ENCODE peak calls at places on chromosomes 13 and 19, in five cellular contexts. V is upper lobe of left lung, E is IMR-90, A is stomach, M is colonic mucosa. J is an unnamed sample.

GRCh38 chr13:40599146-40599545 is 67.3 kb downstream of the FOXO1 start:
- DNase-seq in E (no peak), M (no peak), A (no peak), V (no peak), J (no peak)

GRCh38 chr19:13214036-13214730 is 64.0 kb downstream of the IER2 start:
- DNase-seq in M (no peak), A (no peak), V (no peak), E (no peak), J (no peak)

GRCh38 chr19:1416014-1416841 is 8.8 kb downstream of the DAZAP1 start:
- DNase-seq in M (no peak), A (no peak), E (peak; percentile 31), V (peak; percentile 75), J (no peak)

GRCh38 chr13:40064723-40065122 is 409.3 kb downstream of the COG6 start:
- DNase-seq in V (no peak), E (peak; percentile 1), A (no peak), M (no peak), J (no peak)

GRCh38 chr19:17235618-17236413 is 9.8 kb downstream of the OCEL1 start:
- DNase-seq in A (peak; percentile 77), M (peak; percentile 68), V (peak; percentile 95), E (peak; percentile 76), J (peak; percentile 63)

GRCh38 chr13:23372264-23372905 is 61.1 kb downstream of the SACS start:
- DNase-seq in V (no peak), A (no peak), M (no peak), E (peak; percentile 87), J (no peak)

GRCh38 chr13:48155850-48156249 is 60.9 kb upstream of the MED4 start:
- DNase-seq in E (peak; percentile 33), A (no peak), M (no peak), V (no peak), J (peak; percentile 7)

GRCh38 chr13:113653264-113654174 is 4.5 kb downstream of the ATP4B start:
- DNase-seq in A (peak; percentile 24), E (no peak), M (no peak), V (peak; percentile 60), J (peak; percentile 22)

GRCh38 chr13:46386996-46387851 is at the start of gene RUBCNL:
- DNase-seq in A (no peak), E (no peak), V (peak; percentile 92), M (peak; percentile 81), J (no peak)

GRCh38 chr19:7267792-7268736 is 26.1 kb downstream of the INSR start:
- DNase-seq in V (no peak), M (peak; percentile 66), E (no peak), A (no peak), J (no peak)

GRCh38 chr13:22927008-22927393 is 253.8 kb upstream of the SGCG start:
- DNase-seq in E (no peak), A (no peak), V (no peak), M (no peak), J (no peak)

GRCh38 chr13:32125221-32125621 is 93.6 kb downstream of the FRY start:
- DNase-seq in E (peak; percentile 26), A (no peak), M (no peak), V (no peak), J (no peak)

GRCh38 chr19:7258042-7258839 is 36.0 kb downstream of the INSR start:
- DNase-seq in V (no peak), E (no peak), M (no peak), A (no peak), J (no peak)

GRCh38 chr19:29552454-29553280 is 26.9 kb downstream of the VSTM2B start:
- DNase-seq in E (no peak), M (no peak), V (no peak), A (peak; percentile 18), J (no peak)

GRCh38 chr13:100526299-100527030 is 62.1 kb downstream of the GGACT start:
- DNase-seq in V (no peak), M (no peak), A (no peak), E (no peak), J (no peak)

GRCh38 chr19:14381689-14382474 is 638 bp downstream of the ADGRE5 start:
- DNase-seq in V (no peak), A (peak; percentile 57), E (peak; percentile 20), M (peak; percentile 85), J (peak; percentile 57)

GRCh38 chr13:46721054-46721453 is 75.9 kb downstream of the ESD start:
- DNase-seq in M (peak; percentile 48), E (peak; percentile 53), V (no peak), A (peak; percentile 53), J (peak; percentile 31)

GRCh38 chr13:73056054-73056962 is 2.5 kb upstream of the KLF5 start:
- DNase-seq in E (peak; percentile 84), V (no peak), A (no peak), M (no peak), J (no peak)

GRCh38 chr13:97001641-97002040 is 7.4 kb upstream of the OXGR1 start:
- DNase-seq in E (no peak), V (no peak), A (no peak), M (no peak), J (no peak)

GRCh38 chr13:31767175-31767900 is 28.0 kb downstream of the RXFP2 start:
- DNase-seq in V (no peak), E (peak; percentile 84), A (no peak), M (no peak), J (no peak)

GRCh38 chr19:1211494-1212234 is 6.1 kb downstream of the STK11 start:
- DNase-seq in V (peak; percentile 74), A (peak; percentile 64), E (no peak), M (no peak), J (no peak)

GRCh38 chr19:43290568-43291359 is 21.4 kb upstream of the PSG9 start:
- DNase-seq in M (no peak), E (no peak), V (no peak), A (no peak), J (no peak)

GRCh38 chr19:371501-372160 is 27.0 kb upstream of the MIER2 start:
- DNase-seq in V (no peak), A (no peak), E (no peak), M (no peak), J (no peak)

GRCh38 chr13:73290844-73291243 is 232.0 kb downstream of the KLF5 start:
- DNase-seq in M (no peak), E (no peak), V (no peak), A (no peak), J (no peak)

GRCh38 chr13:46570273-46570672 is 17.3 kb downstream of the LRCH1 start:
- DNase-seq in V (no peak), M (no peak), A (no peak), E (no peak), J (no peak)

GRCh38 chr13:32116210-32116609 is 84.6 kb downstream of the FRY start:
- DNase-seq in M (no peak), V (no peak), A (no peak), E (no peak), J (no peak)

GRCh38 chr19:4723465-4724251 is at the start of gene DPP9:
- DNase-seq in E (peak; percentile 98), M (peak; percentile 97), V (peak; percentile 99), A (peak; percentile 97), J (peak; percentile 97)
- TF ChIP-seq CTCF in E (peak; percentile 43), M (peak; percentile 14), V (peak; percentile 69), A (no peak), J (no peak)

GRCh38 chr19:39202998-39203355 is 1.1 kb downstream of the SYCN start:
- DNase-seq in A (no peak), V (no peak), M (no peak), E (no peak), J (no peak)

GRCh38 chr19:39200066-39200817 is 3.5 kb downstream of the NCCRP1 start:
- DNase-seq in M (no peak), E (no peak), V (peak; percentile 81), A (no peak), J (no peak)

GRCh38 chr19:39203372-39204341 is at the start of gene SYCN:
- DNase-seq in M (no peak), V (peak; percentile 85), E (no peak), A (peak; percentile 49), J (no peak)

GRCh38 chr19:39199025-39199424 is 2.3 kb downstream of the NCCRP1 start:
- DNase-seq in E (peak; percentile 63), V (no peak), A (peak; percentile 34), M (no peak), J (no peak)

GRCh38 chr19:39200818-39201145 is 3.3 kb downstream of the SYCN start:
- DNase-seq in M (no peak), V (no peak), A (no peak), E (no peak), J (no peak)
- H3K27me3 ChIP-seq in M (peaks cover 67% of the 10 kb centered on the region), V (peaks cover 26% of the 10 kb centered on the region), A (peaks cover 61% of the 10 kb centered on the region), E (peaks cover 57% of the 10 kb centered on the region), J (peaks cover 74% of the 10 kb centered on the region)

GRCh38 chr13:25967144-25967543 is 84.7 kb downstream of the SHISA2 start:
- DNase-seq in M (no peak), V (no peak), A (no peak), E (no peak), J (no peak)

GRCh38 chr13:25973576-25973975 is 78.2 kb downstream of the SHISA2 start:
- DNase-seq in E (no peak), A (no peak), V (no peak), M (no peak), J (no peak)

GRCh38 chr13:25971077-25971476 is 80.7 kb downstream of the SHISA2 start:
- DNase-seq in A (no peak), V (no peak), M (no peak), E (no peak), J (no peak)

GRCh38 chr13:25973085-25973484 is 78.7 kb downstream of the SHISA2 start:
- DNase-seq in E (no peak), M (no peak), A (no peak), V (no peak), J (no peak)

GRCh38 chr13:25971499-25972145 is 80.2 kb downstream of the SHISA2 start:
- DNase-seq in E (no peak), A (no peak), V (no peak), M (no peak), J (peak; percentile 41)
- H3K27ac ChIP-seq in E (no peak overlapping the region), A (no peak overlapping the region), V (no peak overlapping the region), M (no peak overlapping the region), J (no peak overlapping the region)

GRCh38 chr13:110813646-110814624 is 100.4 kb downstream of the ING1 start:
- DNase-seq in V (peak; percentile 72), E (no peak), A (no peak), M (no peak), J (no peak)
- TF ChIP-seq CTCF in V (no peak), E (no peak), A (no peak), M (no peak), J (no peak)

J was measured in CD4-positive, alpha-beta T cell.